ENCODE peak calls at places on chromosome 3, in seven cellular contexts. U, Z, E, D, J, Y and T are unnamed samples.

GRCh38 chr3:107957506-107957905 is 133.3 kb downstream of the CD47 start:
- DNase-seq in U (peak), Z (no peak), E (no peak), D (no peak), J (no peak), Y (no peak), T (no peak)

GRCh38 chr3:78258798-78259197 is 1218.9 kb downstream of the ROBO2 start:
- DNase-seq in U (no peak), Z (no peak), E (no peak), D (no peak), J (no peak), Y (peak), T (no peak)

GRCh38 chr3:128068156-128068620 is 16.0 kb downstream of the SEC61A1 start:
- DNase-seq in U (no peak), Z (no peak), E (no peak), D (no peak), J (no peak), Y (peak), T (no peak)

GRCh38 chr3:141972394-141972793 is 96.0 kb downstream of the ATP1B3 start:
- DNase-seq in U (peak), Z (no peak), E (no peak), D (no peak), J (no peak), Y (no peak), T (no peak)

GRCh38 chr3:105366302-105367062 is at the start of gene ALCAM:
- DNase-seq in U (peak), Z (peak), E (peak), D (peak), J (peak), Y (peak), T (peak)

GRCh38 chr3:111668912-111669488 is 73.9 kb upstream of the ZBED2 start:
- DNase-seq in U (no peak), Z (no peak), E (no peak), D (no peak), J (no peak), Y (peak), T (no peak)

GRCh38 chr3:168574455-168575158 is 478.9 kb upstream of the GOLIM4 start:
- DNase-seq in U (no peak), Z (no peak), E (no peak), D (no peak), J (no peak), Y (no peak), T (no peak)

GRCh38 chr3:139728414-139728813 is 50.6 kb upstream of the NMNAT3 start:
- DNase-seq in U (no peak), Z (no peak), E (no peak), D (no peak), J (no peak), Y (no peak), T (no peak)

GRCh38 chr3:127598841-127599570 is 795 bp downstream of the MCM2 start:
- DNase-seq in U (no peak), Z (no peak), E (no peak), D (no peak), J (no peak), Y (no peak), T (no peak)

GRCh38 chr3:71809321-71809720 is 24.4 kb upstream of the PROK2 start:
- DNase-seq in U (no peak), Z (no peak), E (no peak), D (no peak), J (no peak), Y (no peak), T (no peak)

GRCh38 chr3:8962226-8962861 is 928 bp downstream of the RAD18 start:
- DNase-seq in U (no peak), Z (no peak), E (no peak), D (no peak), J (no peak), Y (no peak), T (no peak)

GRCh38 chr3:41356775-41357174 is 157.5 kb downstream of the CTNNB1 start:
- DNase-seq in U (no peak), Z (no peak), E (no peak), D (no peak), J (no peak), Y (no peak), T (no peak)

GRCh38 chr3:195075941-195076875 is 194.8 kb downstream of the XXYLT1 start:
- DNase-seq in U (no peak), Z (no peak), E (peak), D (no peak), J (peak), Y (no peak), T (no peak)

GRCh38 chr3:82031576-82031975 is 270.1 kb upstream of the GBE1 start:
- DNase-seq in U (no peak), Z (no peak), E (no peak), D (no peak), J (no peak), Y (no peak), T (no peak)

GRCh38 chr3:126551066-126551838 is 7.5 kb downstream of the C3orf22 start:
- DNase-seq in U (no peak), Z (no peak), E (no peak), D (no peak), J (peak), Y (no peak), T (no peak)

GRCh38 chr3:13134879-13135206 is 61.6 kb upstream of the IQSEC1 start:
- DNase-seq in U (no peak), Z (no peak), E (no peak), D (no peak), J (peak), Y (no peak), T (no peak)

GRCh38 chr3:160968731-160969130 is 136.4 kb downstream of the B3GALNT1 start:
- DNase-seq in U (no peak), Z (no peak), E (no peak), D (no peak), J (no peak), Y (no peak), T (no peak)

GRCh38 chr3:194773666-194774455 is 88.2 kb downstream of the FAM43A start:
- DNase-seq in U (no peak), Z (no peak), E (peak), D (no peak), J (no peak), Y (no peak), T (no peak)

GRCh38 chr3:138494607-138494929 is 60.2 kb downstream of the ESYT3 start:
- DNase-seq in U (no peak), Z (no peak), E (no peak), D (no peak), J (no peak), Y (no peak), T (no peak)

GRCh38 chr3:43994594-43995077 is 247.1 kb upstream of the TOPAZ1 start:
- DNase-seq in U (no peak), Z (no peak), E (no peak), D (no peak), J (no peak), Y (no peak), T (no peak)

GRCh38 chr3:188185717-188186236 is 31.8 kb downstream of the LPP start:
- DNase-seq in U (peak), Z (no peak), E (peak), D (no peak), J (no peak), Y (no peak), T (no peak)

GRCh38 chr3:54321515-54321914 is 199.2 kb downstream of the CACNA2D3 start:
- DNase-seq in U (no peak), Z (no peak), E (no peak), D (no peak), J (no peak), Y (no peak), T (no peak)

GRCh38 chr3:142943870-142944269 is 19.6 kb downstream of the PAQR9 start:
- DNase-seq in U (no peak), Z (no peak), E (no peak), D (no peak), J (no peak), Y (no peak), T (no peak)

GRCh38 chr3:51945031-51945840 is 3.1 kb downstream of the PARP3 start:
- DNase-seq in U (no peak), Z (no peak), E (peak), D (no peak), J (peak), Y (no peak), T (no peak)

GRCh38 chr3:25441234-25441856 is 13.3 kb downstream of the RARB start:
- DNase-seq in U (peak), Z (no peak), E (peak), D (peak), J (no peak), Y (no peak), T (no peak)

GRCh38 chr3:64530434-64531049 is 157.3 kb downstream of the ADAMTS9 start:
- DNase-seq in U (peak), Z (no peak), E (peak), D (no peak), J (no peak), Y (peak), T (no peak)

GRCh38 chr3:24020036-24020691 is 75.1 kb downstream of the NR1D2 start:
- DNase-seq in U (no peak), Z (no peak), E (no peak), D (no peak), J (no peak), Y (no peak), T (no peak)

GRCh38 chr3:60046212-60046611 is 996.4 kb upstream of the CFAP20DC start:
- DNase-seq in U (no peak), Z (no peak), E (no peak), D (no peak), J (no peak), Y (no peak), T (no peak)

GRCh38 chr3:46629571-46630517 is 17.5 kb downstream of the FAM240A start:
- DNase-seq in U (peak), Z (peak), E (peak), D (peak), J (no peak), Y (no peak), T (peak)

GRCh38 chr3:30453364-30454039 is 152.9 kb upstream of the TGFBR2 start:
- DNase-seq in U (no peak), Z (no peak), E (no peak), D (no peak), J (no peak), Y (no peak), T (no peak)

GRCh38 chr3:52396011-52396906 is 48.6 kb downstream of the SEMA3G start:
- DNase-seq in U (no peak), Z (no peak), E (no peak), D (no peak), J (peak), Y (no peak), T (no peak)

GRCh38 chr3:148227534-148227933 is 470.2 kb upstream of the AGTR1 start:
- DNase-seq in U (no peak), Z (no peak), E (no peak), D (no peak), J (no peak), Y (peak), T (no peak)